ENCODE peak calls at places on chromosomes 1 and 21, in five cellular contexts. Q, U, Z, O and D are unnamed samples.

GRCh38 chr1:69315823-69316222 is 251.9 kb upstream of the LRRC7 start:
- DNase-seq in O (no peak), Q (no peak), Z (no peak), U (no peak), D (no peak)

GRCh38 chr1:94907161-94907560 is 19.7 kb downstream of the CNN3 start:
- DNase-seq in O (no peak), Z (no peak), Q (no peak), U (no peak), D (no peak)

GRCh38 chr1:29167904-29168303 is 13.8 kb downstream of the SRSF4 start:
- DNase-seq in U (no peak), Z (no peak), O (no peak), Q (no peak), D (no peak)

GRCh38 chr1:156497078-156497742 is 3.4 kb downstream of the MEF2D start:
- DNase-seq in Q (no peak), U (no peak), O (no peak), Z (no peak), D (no peak)

GRCh38 chr1:3465091-3465934 is 10.8 kb downstream of the ARHGEF16 start:
- DNase-seq in O (no peak), U (no peak), Z (no peak), Q (no peak), D (no peak)

GRCh38 chr21:40118527-40118926 is 251.3 kb downstream of the PCP4 start:
- DNase-seq in O (no peak), Z (no peak), Q (no peak), U (no peak), D (no peak)

GRCh38 chr1:42739753-42740700 is at the start of gene CLDN19:
- DNase-seq in Z (no peak), Q (no peak), O (no peak), U (no peak), D (no peak)

GRCh38 chr1:107525146-107525545 is 384.3 kb downstream of the NTNG1 start:
- DNase-seq in Q (no peak), O (no peak), Z (no peak), U (no peak), D (no peak)

GRCh38 chr1:166974647-166975345 is 544 bp downstream of the ILDR2 start:
- DNase-seq in Z (peak; percentile 64), O (no peak), Q (no peak), U (no peak), D (no peak)

GRCh38 chr1:90106271-90106670 is 111.4 kb downstream of the ZNF326 start:
- DNase-seq in U (no peak), Q (no peak), Z (no peak), O (no peak), D (no peak)

GRCh38 chr1:151294748-151295462 is 12.8 kb downstream of the ZNF687 start:
- DNase-seq in O (no peak), Z (peak; percentile 42), Q (no peak), U (no peak), D (no peak)

GRCh38 chr1:214648776-214649175 is 45.8 kb downstream of the CENPF start:
- DNase-seq in U (no peak), Z (no peak), Q (no peak), O (no peak), D (no peak)

GRCh38 chr1:186152945-186153309 is 222.1 kb downstream of the TPR start:
- DNase-seq in Z (no peak), Q (no peak), U (no peak), O (no peak), D (no peak)

GRCh38 chr1:79188371-79188770 is 181.8 kb upstream of the ADGRL4 start:
- DNase-seq in U (peak; percentile 38), Z (no peak), Q (no peak), O (no peak), D (peak; percentile 64)

GRCh38 chr1:170332801-170333200 is 187.0 kb downstream of the NTMT2 start:
- DNase-seq in U (no peak), O (no peak), Z (no peak), Q (no peak), D (no peak)

GRCh38 chr1:55893155-55893554 is 678.0 kb upstream of the USP24 start:
- DNase-seq in Z (no peak), Q (peak; percentile 24), O (peak; percentile 49), U (peak; percentile 53), D (peak; percentile 18)

GRCh38 chr1:19582318-19582717 is 61.8 kb upstream of the NBL1 start:
- DNase-seq in Q (no peak), O (peak; percentile 52), U (no peak), Z (peak; percentile 3), D (peak; percentile 20)

GRCh38 chr1:232369451-232369850 is 260.5 kb downstream of the SIPA1L2 start:
- DNase-seq in O (no peak), Q (no peak), U (peak; percentile 32), Z (no peak), D (no peak)

GRCh38 chr1:79781261-79781660 is 774.7 kb upstream of the ADGRL4 start:
- DNase-seq in U (no peak), O (no peak), Z (no peak), Q (no peak), D (no peak)

GRCh38 chr1:116218922-116219321 is 107.7 kb downstream of the MAB21L3 start:
- DNase-seq in Q (no peak), Z (no peak), O (no peak), U (no peak), D (no peak)

GRCh38 chr1:177334276-177334675 is 163.5 kb downstream of the BRINP2 start:
- DNase-seq in O (peak; percentile 36), U (peak; percentile 11), Q (no peak), Z (no peak), D (no peak)

GRCh38 chr1:245807306-245807705 is 652.5 kb downstream of the KIF26B start:
- DNase-seq in O (no peak), Z (no peak), Q (no peak), U (no peak), D (no peak)

GRCh38 chr1:179493323-179493722 is 82.4 kb downstream of the NPHS2 start:
- DNase-seq in Z (no peak), Q (no peak), O (no peak), U (peak; percentile 5), D (no peak)

GRCh38 chr1:119308806-119309205 is 59.8 kb upstream of the HAO2 start:
- DNase-seq in O (no peak), Z (no peak), Q (no peak), U (no peak), D (no peak)

GRCh38 chr21:31078796-31079195 is 40.5 kb upstream of the KRTAP19-8 start:
- DNase-seq in U (peak; percentile 29), Q (no peak), O (no peak), Z (no peak), D (no peak)

GRCh38 chr1:19045898-19046889 is 89.7 kb upstream of the IFFO2 start:
- DNase-seq in U (no peak), Z (no peak), Q (no peak), O (no peak), D (no peak)

GRCh38 chr1:47521034-47521871 is 83.4 kb downstream of the FOXD2 start:
- DNase-seq in U (peak; percentile 36), Q (no peak), Z (no peak), O (no peak), D (no peak)

GRCh38 chr1:38084700-38085099 is 38.1 kb upstream of the POU3F1 start:
- DNase-seq in U (no peak), Q (no peak), Z (no peak), O (no peak), D (no peak)

GRCh38 chr1:56806804-56807203 is 12.4 kb downstream of the FYB2 start:
- DNase-seq in U (no peak), Q (no peak), O (no peak), Z (no peak), D (no peak)

GRCh38 chr1:55311057-55311631 is 96.0 kb upstream of the USP24 start:
- DNase-seq in U (no peak), O (no peak), Z (no peak), Q (no peak), D (no peak)

GRCh38 chr21:44024895-44025353 is 12.8 kb downstream of the TRAPPC10 start:
- DNase-seq in U (peak; percentile 72), Z (peak; percentile 43), Q (peak; percentile 56), O (peak; percentile 65), D (no peak)

GRCh38 chr1:170853302-170853701 is 82.0 kb upstream of the MROH9 start:
- DNase-seq in U (no peak), Z (no peak), O (no peak), Q (no peak), D (no peak)

GRCh38 chr1:22808846-22809501 is 98.3 kb downstream of the EPHB2 start:
- DNase-seq in Z (peak; percentile 63), U (peak; percentile 72), O (no peak), Q (no peak), D (no peak)

GRCh38 chr1:233443040-233443439 is 115.5 kb downstream of the MAP3K21 start:
- DNase-seq in Z (no peak), Q (no peak), U (no peak), O (no peak), D (no peak)

GRCh38 chr1:97691325-97691724 is 229.5 kb downstream of the DPYD start:
- DNase-seq in Q (no peak), U (no peak), O (no peak), Z (no peak), D (no peak)